ENCODE peak calls at places on chromosomes 13 and 19, in six cellular contexts. P, O, V, E, Z and I are unnamed samples. For H3K36me3 and H3K27me3, the result is how much of the 10 kb centered on the place peaks cover.

GRCh38 chr19:54255105-54255775 is 1.8 kb downstream of the LILRB5 start:
- DNase-seq in P (no peak), O (no peak), V (no peak), E (no peak), Z (no peak), I (no peak)

GRCh38 chr19:5083547-5083965 is 114.6 kb downstream of the KDM4B start:
- DNase-seq in P (no peak), O (no peak), V (no peak), E (no peak), Z (no peak), I (peak)

GRCh38 chr19:15701757-15702589 is 25.9 kb upstream of the OR10H2 start:
- DNase-seq in P (no peak), O (peak), V (peak), E (peak), Z (no peak), I (no peak)

GRCh38 chr13:34243396-34243795 is 425.4 kb downstream of the RFC3 start:
- DNase-seq in P (no peak), O (no peak), V (no peak), E (no peak), Z (no peak), I (no peak)

GRCh38 chr13:75934889-75935288 is 298.8 kb downstream of the LMO7 start:
- DNase-seq in P (peak), O (no peak), V (peak), E (no peak), Z (peak), I (peak)

GRCh38 chr19:40300668-40301067 is 15.5 kb upstream of the AKT2 start:
- DNase-seq in P (no peak), O (no peak), V (no peak), E (no peak), Z (no peak), I (no peak)

GRCh38 chr13:23902975-23903905 is 5.9 kb upstream of the C1QTNF9B start:
- DNase-seq in P (no peak), O (no peak), V (no peak), E (no peak), Z (no peak), I (no peak)

GRCh38 chr13:39047560-39047959 is 9.3 kb downstream of the NHLRC3 start:
- DNase-seq in P (peak), O (no peak), V (peak), E (no peak), Z (no peak), I (no peak)

GRCh38 chr13:24723206-24723605 is 40.8 kb upstream of the RNF17 start:
- DNase-seq in P (no peak), O (no peak), V (no peak), E (no peak), Z (no peak), I (no peak)

GRCh38 chr19:51327066-51327985 is 14.6 kb downstream of the VSIG10L start:
- DNase-seq in P (peak), O (no peak), V (peak), E (no peak), Z (peak), I (peak)

GRCh38 chr13:48804836-48805601 is 151.3 kb downstream of the CYSLTR2 start:
- DNase-seq in P (peak), O (no peak), V (no peak), E (no peak), Z (no peak), I (no peak)

GRCh38 chr13:39349391-39349790 is 253.6 kb downstream of the LHFPL6 start:
- DNase-seq in P (no peak), O (no peak), V (no peak), E (no peak), Z (no peak), I (no peak)

GRCh38 chr19:38850976-38851621 is 1.3 kb upstream of the HNRNPL start:
- DNase-seq in P (no peak), O (peak), V (no peak), E (no peak), Z (no peak), I (no peak)

GRCh38 chr19:47330466-47330869 is 1.5 kb upstream of the C5AR2 start:
- DNase-seq in P (no peak), O (no peak), V (no peak), E (no peak), Z (peak), I (peak)

GRCh38 chr13:46855166-46855565 is 41.7 kb downstream of the HTR2A start:
- DNase-seq in P (no peak), O (no peak), V (no peak), E (no peak), Z (no peak), I (no peak)

GRCh38 chr19:54518844-54519243 is 16.2 kb downstream of the LAIR2 start:
- DNase-seq in P (peak), O (no peak), V (peak), E (no peak), Z (no peak), I (no peak)

GRCh38 chr19:5567971-5568407 is 236 bp upstream of the TINCR start:
- DNase-seq in P (no peak), O (no peak), V (no peak), E (no peak), Z (no peak), I (no peak)

GRCh38 chr13:21137696-21138095 is 38.7 kb downstream of the SKA3 start:
- DNase-seq in P (peak), O (no peak), V (peak), E (no peak), Z (peak), I (peak)

GRCh38 chr19:2371656-2372055 is 11.6 kb downstream of the TMPRSS9 start:
- DNase-seq in P (peak), O (no peak), V (peak), E (no peak), Z (peak), I (no peak)

GRCh38 chr13:100987993-100988392 is 313.4 kb upstream of the TMTC4 start:
- DNase-seq in P (peak), O (no peak), V (no peak), E (no peak), Z (peak), I (peak)

GRCh38 chr13:109155301-109155761 is 525.9 kb downstream of the MYO16 start:
- DNase-seq in P (peak), O (no peak), V (peak), E (peak), Z (peak), I (peak)

GRCh38 chr13:93660664-93661063 is 434.1 kb downstream of the GPC6 start:
- DNase-seq in P (no peak), O (no peak), V (no peak), E (no peak), Z (no peak), I (no peak)

GRCh38 chr19:30580673-30581072 is 208.5 kb downstream of the ZNF536 start:
- DNase-seq in P (no peak), O (no peak), V (no peak), E (no peak), Z (no peak), I (no peak)

GRCh38 chr13:19074519-19074918 is 107.1 kb downstream of the TUBA3C start:
- DNase-seq in P (no peak), O (no peak), V (no peak), E (no peak), Z (no peak), I (no peak)

GRCh38 chr13:19070398-19070735 is 111.3 kb downstream of the TUBA3C start:
- DNase-seq in P (no peak), O (no peak), V (no peak), E (no peak), Z (no peak), I (no peak)

GRCh38 chr13:19069684-19070397 is 111.8 kb downstream of the TUBA3C start:
- DNase-seq in P (no peak), O (no peak), V (no peak), E (no peak), Z (no peak), I (no peak)

GRCh38 chr13:19071161-19071936 is 110.3 kb downstream of the TUBA3C start:
- DNase-seq in P (no peak), O (no peak), V (no peak), E (no peak), Z (no peak), I (no peak)

DNA sequence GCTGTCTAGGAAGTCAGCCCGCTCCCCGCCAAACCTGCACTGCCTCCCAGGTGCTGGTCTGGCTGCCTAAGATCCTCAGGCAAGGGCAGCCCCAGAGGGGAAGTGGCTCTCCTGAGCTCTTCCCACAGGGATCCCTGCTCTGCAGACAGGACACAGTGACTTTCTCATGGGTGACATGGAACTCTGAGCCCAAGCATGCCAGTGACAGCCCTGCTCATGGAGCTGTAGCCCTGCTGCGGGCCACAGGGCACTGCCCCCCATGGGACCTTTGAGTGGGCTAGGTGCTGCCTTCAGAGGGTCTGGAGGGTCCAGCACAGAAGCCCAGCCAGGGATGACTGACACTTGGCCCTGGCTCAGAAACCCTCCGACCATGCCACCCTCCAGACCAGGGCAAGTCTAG is 109.1 kb downstream of the TUBA3C start:
- DNase-seq in P (no peak), O (no peak), V (no peak), E (no peak), Z (no peak), I (no peak)
- H3K4me3 ChIP-seq in P (no peak), O (no peak), V (no peak), E (no peak), Z (no peak), I (no peak)

GRCh38 chr13:45339399-45339798 is 1.6 kb downstream of the TPT1 start:
- DNase-seq in P (no peak), O (no peak), V (no peak), E (no peak), Z (no peak), I (no peak)
- H3K36me3 ChIP-seq in P (under half), O (half or more), V (half or more), E (under half), Z (under half), I (half or more)

GRCh38 chr13:112061367-112062046 is 5.4 kb upstream of the SOX1 start:
- DNase-seq in P (no peak), O (no peak), V (no peak), E (no peak), Z (no peak), I (no peak)
- H3K27me3 ChIP-seq in P (under half), O (under half), V (half or more), E (half or more), Z (half or more), I (half or more)

DNA sequence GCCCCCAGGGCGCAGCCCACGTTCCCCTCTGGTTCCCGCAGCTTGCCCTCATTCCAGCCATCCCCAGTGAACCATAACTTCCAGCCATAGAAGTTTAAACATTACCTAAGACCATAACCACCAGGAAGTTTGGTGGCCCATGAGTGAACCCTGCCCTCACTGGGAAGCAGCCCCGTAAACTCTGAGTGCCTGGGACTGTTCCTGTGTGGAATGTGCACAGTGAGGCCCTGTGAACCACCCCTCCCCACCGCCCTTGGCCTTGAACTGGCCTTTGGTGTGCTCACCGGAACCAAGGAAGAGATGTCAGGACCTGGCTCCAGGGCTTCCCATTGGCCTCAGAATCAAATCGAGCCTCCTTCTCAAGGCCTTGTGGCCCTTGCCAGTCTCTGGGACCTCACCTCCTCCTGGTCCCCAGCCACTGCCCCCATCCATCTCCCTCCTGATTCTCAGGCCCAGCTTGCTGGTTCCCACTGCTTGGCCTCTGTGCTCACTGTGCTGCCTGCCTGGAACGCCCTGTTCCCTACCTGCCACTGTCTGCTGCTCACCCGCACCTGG is 46.5 kb downstream of the DNM2 start:
- DNase-seq in P (no peak), O (no peak), V (no peak), E (no peak), Z (no peak), I (no peak)
- H3K4me3 ChIP-seq in P (no peak), O (no peak), V (no peak), E (no peak), Z (no peak), I (no peak)

GRCh38 chr19:18571564-18572344 is at the start of gene UBA52:
- DNase-seq in P (peak), O (peak), V (peak), E (peak), Z (peak), I (peak)

GRCh38 chr19:18577365-18577914 is 5.8 kb downstream of the UBA52 start:
- DNase-seq in P (no peak), O (no peak), V (no peak), E (no peak), Z (no peak), I (no peak)

GRCh38 chr19:18574691-18575291 is 3.1 kb downstream of the UBA52 start:
- DNase-seq in P (no peak), O (no peak), V (no peak), E (no peak), Z (no peak), I (no peak)

GRCh38 chr19:18580311-18580710 is 8.3 kb upstream of the REX1BD start:
- DNase-seq in P (no peak), O (no peak), V (no peak), E (no peak), Z (no peak), I (no peak)

GRCh38 chr19:18576383-18576782 is 4.7 kb downstream of the UBA52 start:
- DNase-seq in P (no peak), O (no peak), V (no peak), E (no peak), Z (no peak), I (no peak)
- H3K36me3 ChIP-seq in P (under half), O (under half), V (under half), E (under half), Z (under half), I (under half)

GRCh38 chr19:48397636-48398328 is 4.3 kb downstream of the GRIN2D start:
- DNase-seq in P (no peak), O (no peak), V (no peak), E (no peak), Z (no peak), I (no peak)
- H3K27me3 ChIP-seq in P (under half), O (under half), V (under half), E (under half), Z (half or more), I (under half)

GRCh38 chr13:99969934-99970760 is 1.4 kb downstream of the ZIC5 start:
- DNase-seq in P (no peak), O (peak), V (peak), E (no peak), Z (no peak), I (no peak)
- H3K4me3 ChIP-seq in P (peak), O (peak), V (peak), E (no peak), Z (no peak), I (peak)